ENCODE peak calls at places on chromosomes 5 and 9, in nine cellular contexts. U, E, W, I, V, B, T, L and A are unnamed samples.

GRCh38 chr5:131943914-131944313 is 1.5 kb downstream of the MEIKIN start:
- DNase-seq in U (no peak), E (no peak), W (no peak), I (no peak), V (no peak), B (no peak), T (no peak), L (no peak), A (no peak)

GRCh38 chr5:67257500-67257899 is 60.9 kb upstream of the CD180 start:
- DNase-seq in U (no peak), E (no peak), W (peak), I (no peak), V (no peak), B (no peak), T (no peak), L (no peak), A (no peak)

GRCh38 chr5:119290161-119290569 is 65.7 kb upstream of the TNFAIP8 start:
- DNase-seq in U (peak), E (peak), W (no peak), I (no peak), V (no peak), B (no peak), T (no peak), L (no peak), A (no peak)

GRCh38 chr5:51398875-51399635 is 15.8 kb downstream of the ISL1 start:
- DNase-seq in U (no peak), E (no peak), W (no peak), I (no peak), V (peak), B (no peak), T (no peak), L (no peak), A (peak)

GRCh38 chr9:15873573-15874177 is 320.8 kb downstream of the CCDC171 start:
- DNase-seq in U (peak), E (peak), W (peak), I (peak), V (no peak), B (no peak), T (no peak), L (peak), A (no peak)

GRCh38 chr9:88749420-88749819 is 214.4 kb downstream of the NXNL2 start:
- DNase-seq in U (no peak), E (peak), W (peak), I (no peak), V (no peak), B (no peak), T (no peak), L (peak), A (no peak)

GRCh38 chr9:94591876-94592275 is 1.7 kb downstream of the FBP2 start:
- DNase-seq in U (no peak), E (no peak), W (no peak), I (no peak), V (no peak), B (no peak), T (no peak), L (no peak), A (no peak)

GRCh38 chr9:136646827-136647711 is 15.6 kb upstream of the EGFL7 start:
- DNase-seq in U (no peak), E (no peak), W (no peak), I (no peak), V (peak), B (peak), T (no peak), L (no peak), A (no peak)

GRCh38 chr9:108322326-108323098 is 533.3 kb downstream of the ACTL7B start:
- DNase-seq in U (no peak), E (no peak), W (peak), I (no peak), V (no peak), B (no peak), T (no peak), L (no peak), A (no peak)

GRCh38 chr5:72634444-72634843 is 127.2 kb upstream of the ZNF366 start:
- DNase-seq in U (no peak), E (peak), W (peak), I (no peak), V (no peak), B (no peak), T (no peak), L (peak), A (no peak)

GRCh38 chr9:32565967-32566366 is 7.0 kb downstream of the NDUFB6 start:
- DNase-seq in U (no peak), E (no peak), W (no peak), I (no peak), V (no peak), B (no peak), T (no peak), L (no peak), A (no peak)

GRCh38 chr9:117677578-117677977 is 26.6 kb upstream of the TLR4 start:
- DNase-seq in U (no peak), E (no peak), W (no peak), I (no peak), V (no peak), B (no peak), T (no peak), L (peak), A (no peak)
- TF ChIP-seq CTCF in U (no peak), E (no peak), W (no peak), I (no peak), V (no peak), B (no peak), T (no peak), L (no peak), A (no peak)

DNA sequence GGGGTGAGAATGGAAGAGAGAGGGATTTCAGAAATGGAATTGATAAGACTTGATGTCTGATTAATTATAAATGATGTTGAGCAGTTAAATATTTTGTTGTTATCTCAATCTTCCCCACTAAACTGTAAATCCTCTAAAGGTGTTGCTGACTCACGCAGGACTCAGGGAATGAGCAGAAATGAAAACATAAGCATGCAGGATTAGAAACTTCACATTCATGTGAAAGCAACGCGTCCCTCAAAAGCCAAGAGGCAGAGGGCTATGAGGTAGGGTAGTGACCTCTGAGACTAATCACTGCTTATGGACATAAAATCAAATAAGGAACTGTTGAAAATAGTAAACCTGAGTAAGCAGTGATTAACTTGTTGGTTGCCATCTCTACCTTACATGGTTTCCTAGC is 21.1 kb downstream of the ADAMTSL1 start:
- DNase-seq in U (no peak), E (no peak), W (no peak), I (no peak), V (no peak), B (no peak), T (no peak), L (no peak), A (no peak)
- TF ChIP-seq CTCF in U (no peak), E (no peak), W (no peak), I (no peak), V (no peak), B (no peak), T (no peak), L (no peak), A (no peak)

DNA sequence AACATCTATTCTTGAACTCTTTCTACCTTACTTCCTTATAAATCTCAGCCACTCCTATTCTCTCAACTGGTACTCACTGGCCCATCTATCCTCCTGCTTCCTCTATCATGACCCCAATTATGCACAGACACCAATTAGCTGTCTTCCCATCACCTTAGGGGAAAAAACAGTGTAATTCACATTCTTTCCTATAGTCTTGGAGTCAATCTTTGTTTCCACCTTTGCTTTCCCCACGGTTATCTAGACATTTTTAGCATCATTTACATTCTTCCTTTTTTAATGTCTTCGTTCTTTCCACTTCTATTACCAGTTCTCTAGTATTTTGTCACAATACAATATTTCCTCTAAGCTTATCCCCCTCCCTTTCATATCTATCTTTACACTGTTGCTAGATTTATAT is 449.4 kb downstream of the TMEM38B start:
- DNase-seq in U (no peak), E (no peak), W (no peak), I (no peak), V (no peak), B (no peak), T (no peak), L (no peak), A (no peak)
- TF ChIP-seq CTCF in U (no peak), E (no peak), W (no peak), I (no peak), V (no peak), B (no peak), T (no peak), L (no peak), A (no peak)

GRCh38 chr5:28648108-28648507 is 1609.7 kb upstream of the CDH9 start:
- DNase-seq in U (no peak), E (no peak), W (no peak), I (no peak), V (no peak), B (no peak), T (no peak), L (peak), A (no peak)
- TF ChIP-seq CTCF in U (no peak), E (no peak), W (no peak), I (no peak), V (peak), B (no peak), T (no peak), L (peak), A (no peak)

DNA sequence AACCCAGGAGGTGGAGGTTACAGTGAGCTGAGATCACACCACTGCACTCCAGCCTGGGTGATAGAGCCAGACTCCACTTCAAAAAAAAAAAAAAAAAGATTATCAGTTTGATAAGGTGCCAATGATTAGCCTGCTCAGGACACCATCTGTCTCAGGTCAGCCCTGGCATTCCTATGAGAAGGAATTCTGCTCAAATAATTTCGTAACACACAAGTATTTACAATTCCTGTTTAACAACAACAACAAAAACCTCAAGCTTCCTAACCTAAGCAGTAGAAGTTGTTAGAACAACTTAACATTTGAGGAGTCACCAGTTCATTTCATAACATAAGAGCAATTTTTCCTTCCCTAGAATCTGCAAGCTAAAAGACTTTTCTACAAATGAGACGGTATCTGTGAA is 85.0 kb downstream of the LHFPL2 start:
- DNase-seq in U (no peak), E (no peak), W (no peak), I (no peak), V (no peak), B (no peak), T (no peak), L (no peak), A (no peak)
- TF ChIP-seq CTCF in U (no peak), E (no peak), W (no peak), I (no peak), V (no peak), B (no peak), T (no peak), L (no peak), A (no peak)

GRCh38 chr5:172795401-172795977 is 24.5 kb upstream of the DUSP1 start:
- DNase-seq in U (no peak), E (peak), W (peak), I (peak), V (no peak), B (no peak), T (no peak), L (peak), A (no peak)
- TF ChIP-seq CTCF in U (no peak), E (peak), W (no peak), I (peak), V (no peak), B (no peak), T (no peak), L (no peak), A (no peak)